ENCODE peak calls at places on chromosome 14, in five cellular contexts. E is cardiac fibroblast, F is BE2C, V is foreskin fibroblast, P is heart left ventricle. G is an unnamed sample.

GRCh38 chr14:100158566-100159106 is 809 bp downstream of the DEGS2 start:
- DNase-seq in E (no peak), F (no peak), V (no peak), P (peak; percentile 13), G (no peak)

GRCh38 chr14:96741151-96741977 is 55.8 kb upstream of the VRK1 start:
- DNase-seq in E (peak; percentile 56), F (peak; percentile 73), V (peak; percentile 76), P (peak; percentile 59), G (peak; percentile 87)

GRCh38 chr14:65252471-65253255 is 150.3 kb upstream of the MAX start:
- DNase-seq in E (no peak), F (no peak), V (no peak), P (no peak), G (no peak)

GRCh38 chr14:61563162-61563511 is 132.2 kb upstream of the HIF1A start:
- DNase-seq in E (no peak), F (no peak), V (no peak), P (no peak), G (no peak)

GRCh38 chr14:23568600-23569310 is 1.2 kb upstream of the AP1G2 start:
- DNase-seq in E (no peak), F (peak; percentile 65), V (peak; percentile 39), P (no peak), G (no peak)

GRCh38 chr14:94761348-94761998 is 8.4 kb downstream of the GSC start:
- DNase-seq in E (no peak), F (no peak), V (no peak), P (no peak), G (no peak)

GRCh38 chr14:23061995-23062394 is 4.7 kb upstream of the CDH24 start:
- DNase-seq in E (peak; percentile 96), F (no peak), V (peak; percentile 96), P (peak; percentile 70), G (no peak)

GRCh38 chr14:54529811-54530210 is 20.1 kb downstream of the CGRRF1 start:
- DNase-seq in E (peak; percentile 61), F (peak; percentile 46), V (peak; percentile 76), P (no peak), G (no peak)

GRCh38 chr14:92625213-92625612 is 111.6 kb downstream of the RIN3 start:
- DNase-seq in E (peak; percentile 82), F (no peak), V (peak; percentile 92), P (no peak), G (no peak)

GRCh38 chr14:67582061-67582460 is 18.0 kb downstream of the PIGH start:
- DNase-seq in E (no peak), F (no peak), V (no peak), P (no peak), G (no peak)

GRCh38 chr14:65470404-65470880 is 57.9 kb downstream of the FUT8 start:
- DNase-seq in E (no peak), F (peak; percentile 59), V (no peak), P (no peak), G (no peak)

GRCh38 chr14:54038724-54039123 is 82.1 kb upstream of the BMP4 start:
- DNase-seq in E (no peak), F (no peak), V (peak; percentile 4), P (no peak), G (no peak)

GRCh38 chr14:100531591-100532121 is 55.6 kb downstream of the BEGAIN start:
- DNase-seq in E (no peak), F (peak; percentile 10), V (no peak), P (no peak), G (peak; percentile 11)

GRCh38 chr14:31405106-31405505 is 15.2 kb downstream of the HEATR5A start:
- DNase-seq in E (no peak), F (no peak), V (no peak), P (no peak), G (no peak)

GRCh38 chr14:68395585-68395984 is 397.3 kb downstream of the ZFP36L1 start:
- DNase-seq in E (peak; percentile 78), F (no peak), V (peak; percentile 93), P (peak; percentile 34), G (no peak)

GRCh38 chr14:95834491-95834890 is 42.1 kb upstream of the TUNAR start:
- DNase-seq in E (no peak), F (no peak), V (no peak), P (no peak), G (no peak)

GRCh38 chr14:94481468-94482131 is 5.6 kb upstream of the SERPINA9 start:
- DNase-seq in E (no peak), F (no peak), V (peak; percentile 29), P (no peak), G (no peak)

GRCh38 chr14:90979451-90979850 is 81.0 kb downstream of the RPS6KA5 start:
- DNase-seq in E (no peak), F (no peak), V (peak; percentile 9), P (no peak), G (no peak)

GRCh38 chr14:76034566-76034965 is 49.0 kb downstream of the IFT43 start:
- DNase-seq in E (no peak), F (no peak), V (no peak), P (no peak), G (no peak)

GRCh38 chr14:51167587-51168219 is 72.3 kb upstream of the TMX1 start:
- DNase-seq in E (peak; percentile 86), F (no peak), V (peak; percentile 17), P (no peak), G (no peak)

GRCh38 chr14:23358042-23358441 is 5.4 kb upstream of the SLC22A17 start:
- DNase-seq in E (no peak), F (no peak), V (no peak), P (no peak), G (no peak)

GRCh38 chr14:64983439-64984310 is 3.0 kb upstream of the FNTB start:
- DNase-seq in E (peak; percentile 79), F (peak; percentile 48), V (peak; percentile 82), P (no peak), G (no peak)

GRCh38 chr14:22428681-22429315 is 160.2 kb downstream of the DAD1 start:
- DNase-seq in E (peak; percentile 70), F (no peak), V (no peak), P (no peak), G (no peak)

GRCh38 chr14:94305620-94306019 is 12.6 kb upstream of the SERPINA10 start:
- DNase-seq in E (no peak), F (no peak), V (no peak), P (no peak), G (no peak)

GRCh38 chr14:66649515-66649914 is 141.6 kb downstream of the GPHN start:
- DNase-seq in E (no peak), F (no peak), V (no peak), P (no peak), G (peak; percentile 9)

GRCh38 chr14:24612186-24612585 is 2.7 kb upstream of the GZMH start:
- DNase-seq in E (no peak), F (no peak), V (no peak), P (no peak), G (no peak)

GRCh38 chr14:40623641-40624040 is 983.0 kb upstream of the LRFN5 start:
- DNase-seq in E (no peak), F (no peak), V (no peak), P (no peak), G (no peak)

GRCh38 chr14:21612324-21612723 is 22.4 kb downstream of the OR10G2 start:
- DNase-seq in E (no peak), F (no peak), V (no peak), P (no peak), G (no peak)

DNA sequence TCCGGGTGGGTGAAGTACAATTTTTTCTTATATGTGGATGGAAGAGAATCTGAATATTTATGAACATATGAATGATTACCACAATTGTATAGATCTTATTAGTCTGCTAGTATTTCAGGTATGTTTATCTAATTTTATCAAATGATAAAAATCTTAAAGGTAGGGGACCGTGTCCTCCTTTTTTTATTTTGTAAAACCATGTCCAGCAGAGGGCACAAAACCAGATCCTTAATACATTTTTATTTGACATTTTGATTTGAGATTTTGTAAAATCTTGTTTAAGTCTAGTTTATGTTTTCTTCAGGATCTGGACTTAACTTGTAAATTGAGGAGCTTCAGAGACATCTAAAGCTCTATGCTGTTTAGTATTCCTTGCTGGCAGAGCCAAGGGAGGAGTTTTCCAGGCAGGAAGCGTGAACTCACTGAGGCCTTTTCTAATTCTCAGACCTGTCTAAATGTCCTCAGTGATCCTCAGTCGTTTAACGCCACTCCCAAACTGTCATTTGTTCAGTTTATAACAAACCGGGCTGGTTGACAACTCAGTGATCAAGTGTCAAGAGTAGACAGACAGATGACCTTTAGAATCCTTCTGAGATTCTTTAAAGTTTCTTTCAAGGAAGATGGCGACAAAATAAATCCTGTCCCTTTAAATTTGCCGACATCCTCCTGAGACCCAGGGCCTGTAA is 263.9 kb downstream of the KTN1 start:
- DNase-seq in E (peak; percentile 21), F (no peak), V (peak; percentile 41), P (no peak), G (no peak)
- TF ChIP-seq CTCF in E (no peak), F (peak; percentile 12), V (no peak), P (peak; percentile 25), G (peak; percentile 4)

DNA sequence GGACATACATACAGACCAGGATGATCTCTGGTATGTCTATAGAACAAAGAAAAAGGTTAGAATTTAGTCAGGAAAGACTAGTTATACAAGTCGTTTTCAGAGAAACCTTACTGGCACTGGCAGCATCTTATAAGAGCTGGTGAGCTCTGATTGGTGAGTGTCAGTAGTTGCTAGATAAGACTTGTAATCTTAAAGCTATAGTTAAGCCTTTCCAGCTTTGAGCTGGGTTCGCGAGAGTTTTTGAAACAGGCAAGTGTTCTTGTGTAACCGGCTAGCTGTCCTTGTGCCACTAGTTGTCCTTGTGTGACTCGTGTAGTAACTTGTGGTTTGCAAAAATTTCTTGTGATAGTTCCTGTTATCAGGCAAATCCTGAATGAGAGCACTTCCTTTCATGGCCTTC is 740.9 kb downstream of the GALC start:
- DNase-seq in E (no peak), F (no peak), V (no peak), P (no peak), G (no peak)
- TF ChIP-seq CTCF in E (no peak), F (no peak), V (no peak), P (no peak), G (no peak)

DNA sequence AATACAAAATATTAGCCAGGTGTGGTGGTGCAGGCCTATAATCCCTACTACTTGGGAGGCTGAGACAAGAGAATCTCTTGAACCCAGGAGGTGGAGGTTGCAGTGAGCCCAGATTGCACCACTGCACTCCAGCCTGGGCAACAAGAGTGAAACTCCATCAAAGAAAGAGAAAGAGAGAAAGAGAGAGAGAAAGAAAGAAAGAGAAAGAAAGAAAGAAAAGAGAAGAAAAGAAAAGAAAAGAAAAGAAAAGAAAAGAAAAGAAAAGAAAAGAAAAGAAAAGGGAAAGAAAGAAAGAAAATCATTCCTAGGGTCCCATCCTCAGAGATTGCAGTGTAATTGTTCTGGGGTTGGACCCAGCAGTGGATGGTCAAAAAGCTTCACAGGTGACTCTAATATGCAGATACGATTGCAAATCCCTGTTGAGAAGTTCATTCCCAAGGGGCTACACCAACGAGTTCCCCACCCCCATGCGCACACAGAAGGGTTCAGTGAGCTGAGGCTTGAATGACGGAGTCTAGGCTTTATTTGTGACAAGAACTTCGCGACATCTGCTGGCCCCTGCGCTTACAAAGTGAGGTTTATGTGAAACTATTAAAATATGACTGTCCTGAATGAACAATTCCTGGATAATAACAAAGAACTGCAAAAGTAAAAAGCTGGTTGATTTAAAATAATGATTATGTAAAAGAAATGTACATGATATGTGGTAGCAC is 17.4 kb upstream of the RNASE12 start:
- DNase-seq in E (no peak), F (no peak), V (no peak), P (no peak), G (no peak)
- TF ChIP-seq CTCF in E (no peak), F (no peak), V (no peak), P (no peak), G (no peak)

DNA sequence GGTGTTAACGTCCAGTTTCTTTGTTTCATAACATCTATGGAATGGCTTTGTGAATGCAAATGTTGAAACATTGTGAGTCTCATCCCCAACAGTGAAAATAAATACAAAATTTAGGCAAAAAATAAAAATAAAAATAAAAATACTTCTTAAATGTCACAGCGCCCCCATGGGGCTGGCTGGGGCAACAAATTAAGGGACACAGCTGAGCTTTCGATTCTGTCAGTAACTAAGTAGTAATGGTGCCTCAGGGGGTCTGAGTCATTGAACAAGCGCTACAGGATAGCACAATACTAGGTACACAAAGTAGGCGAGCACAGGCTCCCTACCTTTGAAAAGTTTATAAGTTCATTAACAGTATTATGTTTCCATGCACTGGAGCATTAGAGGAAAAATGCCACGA is 667.3 kb downstream of the DIO2 start:
- DNase-seq in E (peak; percentile 40), F (no peak), V (peak; percentile 44), P (no peak), G (no peak)
- TF ChIP-seq CTCF in E (peak; percentile 64), F (peak; percentile 9), V (peak; percentile 48), P (no peak), G (peak; percentile 19)